ENCODE peak calls at places on chromosomes 4 and X, in four cellular contexts. K is OCI-LY7, W is lung, N is activated T-cell treated with anti-CD3 and anti-CD28 coated beads for 24 hours. E is an unnamed sample.

GRCh38 chrX:24100713-24101112 is 46.0 kb downstream of the EIF2S3 start:
- DNase-seq in K (no peak), W (no peak), N (no peak), E (no peak)

GRCh38 chrX:97763391-97763790 is 879.7 kb downstream of the RPA4 start:
- DNase-seq in K (no peak), W (no peak), N (no peak), E (no peak)

GRCh38 chrX:102018208-102018607 is 86.4 kb upstream of the ZMAT1 start:
- DNase-seq in K (no peak), W (no peak), N (no peak), E (no peak)

GRCh38 chr4:55553442-55553841 is 6.7 kb upstream of the CLOCK start:
- DNase-seq in K (peak), W (peak), N (no peak), E (no peak)

GRCh38 chrX:6661731-6662130 is 126.8 kb upstream of the VCX3A start:
- DNase-seq in K (no peak), W (no peak), N (no peak), E (no peak)

GRCh38 chr4:6938237-6938636 is 28.6 kb downstream of the TBC1D14 start:
- DNase-seq in K (peak), W (no peak), N (no peak), E (no peak)

GRCh38 chr4:160038560-160038959 is 935.7 kb downstream of the RAPGEF2 start:
- DNase-seq in K (no peak), W (no peak), N (no peak), E (no peak)

GRCh38 chrX:107629533-107629909 is 1.2 kb downstream of the PRPS1 start:
- DNase-seq in K (peak), W (no peak), N (no peak), E (no peak)